ENCODE peak calls at places on chromosomes 5 and 9, in eight cellular contexts. L is PC-3, M is OCI-LY7, O is HCT116, G is MM.1S, Q is GM23248, D is neural progenitor cell, Z is GM23338. F is an unnamed sample.

GRCh38 chr9:113350338-113350672 is 964 bp downstream of the BSPRY start:
- DNase-seq in L (no peak), M (no peak), O (no peak), G (peak), Q (no peak), D (no peak), Z (no peak), F (no peak)

GRCh38 chr5:159805021-159805420 is 111.3 kb upstream of the ADRA1B start:
- DNase-seq in L (no peak), M (no peak), O (no peak), G (no peak), Q (peak), D (no peak), Z (no peak), F (no peak)

GRCh38 chr9:94150890-94151660 is 66.8 kb downstream of the PTPDC1 start:
- DNase-seq in L (no peak), M (no peak), O (no peak), G (no peak), Q (peak), D (no peak), Z (no peak), F (no peak)

GRCh38 chr9:85425153-85425611 is 316.6 kb downstream of the AGTPBP1 start:
- DNase-seq in L (peak), M (peak), O (peak), G (peak), Q (peak), D (peak), Z (peak), F (peak)

GRCh38 chr9:6563036-6563435 is 82.5 kb downstream of the GLDC start:
- DNase-seq in L (no peak), M (no peak), O (no peak), G (no peak), Q (no peak), D (no peak), Z (no peak), F (no peak)

GRCh38 chr5:150358261-150359095 is 981 bp downstream of the TCOF1 start:
- DNase-seq in L (peak), M (peak), O (peak), G (no peak), Q (peak), D (no peak), Z (peak), F (peak)

GRCh38 chr5:149017669-149018068 is 45.2 kb downstream of the SH3TC2 start:
- DNase-seq in L (no peak), M (no peak), O (no peak), G (no peak), Q (no peak), D (no peak), Z (no peak), F (no peak)

GRCh38 chr9:99868845-99869244 is 37.6 kb upstream of the STX17 start:
- DNase-seq in L (no peak), M (no peak), O (no peak), G (no peak), Q (peak), D (no peak), Z (no peak), F (no peak)

GRCh38 chr9:128222880-128223670 is 19.9 kb downstream of the DNM1 start:
- DNase-seq in L (no peak), M (no peak), O (no peak), G (no peak), Q (no peak), D (no peak), Z (no peak), F (no peak)

GRCh38 chr5:59275537-59276276 is 617.8 kb downstream of the PDE4D start:
- DNase-seq in L (no peak), M (no peak), O (no peak), G (no peak), Q (peak), D (peak), Z (peak), F (peak)

GRCh38 chr5:79774171-79774854 is 84.7 kb downstream of the CMYA5 start:
- DNase-seq in L (peak), M (peak), O (peak), G (no peak), Q (peak), D (peak), Z (peak), F (peak)

GRCh38 chr5:95935553-95936100 is 26.0 kb downstream of the ELL2 start:
- DNase-seq in L (no peak), M (no peak), O (no peak), G (no peak), Q (no peak), D (no peak), Z (no peak), F (no peak)

GRCh38 chr5:152105085-152105484 is 180.4 kb upstream of the GLRA1 start:
- DNase-seq in L (no peak), M (no peak), O (no peak), G (no peak), Q (no peak), D (no peak), Z (no peak), F (no peak)

GRCh38 chr5:159353661-159354252 is 23.5 kb upstream of the IL12B start:
- DNase-seq in L (no peak), M (no peak), O (no peak), G (no peak), Q (no peak), D (no peak), Z (no peak), F (no peak)

GRCh38 chr9:128143409-128144238 is 5.6 kb upstream of the LCN2 start:
- DNase-seq in L (peak), M (no peak), O (no peak), G (no peak), Q (peak), D (no peak), Z (no peak), F (no peak)

GRCh38 chr5:65050826-65051498 is 282.2 kb downstream of the CWC27 start:
- DNase-seq in L (no peak), M (no peak), O (no peak), G (no peak), Q (peak), D (no peak), Z (no peak), F (no peak)

GRCh38 chr9:122941560-122942234 is 877 bp downstream of the RABGAP1 start:
- DNase-seq in L (peak), M (no peak), O (no peak), G (peak), Q (peak), D (no peak), Z (peak), F (peak)

GRCh38 chr5:165448773-165449172 is 1943.4 kb downstream of the MAT2B start:
- DNase-seq in L (no peak), M (no peak), O (no peak), G (no peak), Q (no peak), D (no peak), Z (no peak), F (no peak)

GRCh38 chr9:99873943-99874584 is 32.4 kb upstream of the STX17 start:
- DNase-seq in L (no peak), M (no peak), O (no peak), G (no peak), Q (peak), D (no peak), Z (no peak), F (no peak)

GRCh38 chr9:91948423-91949292 is 1.4 kb downstream of the ROR2 start:
- DNase-seq in L (no peak), M (no peak), O (peak), G (peak), Q (peak), D (peak), Z (peak), F (peak)

GRCh38 chr9:100108572-100108971 is 9.5 kb downstream of the INVS start:
- DNase-seq in L (no peak), M (no peak), O (no peak), G (no peak), Q (peak), D (no peak), Z (no peak), F (no peak)

GRCh38 chr5:178247481-178248456 is 15.2 kb upstream of the PHYKPL start:
- DNase-seq in L (no peak), M (no peak), O (no peak), G (no peak), Q (no peak), D (no peak), Z (peak), F (no peak)

DNA sequence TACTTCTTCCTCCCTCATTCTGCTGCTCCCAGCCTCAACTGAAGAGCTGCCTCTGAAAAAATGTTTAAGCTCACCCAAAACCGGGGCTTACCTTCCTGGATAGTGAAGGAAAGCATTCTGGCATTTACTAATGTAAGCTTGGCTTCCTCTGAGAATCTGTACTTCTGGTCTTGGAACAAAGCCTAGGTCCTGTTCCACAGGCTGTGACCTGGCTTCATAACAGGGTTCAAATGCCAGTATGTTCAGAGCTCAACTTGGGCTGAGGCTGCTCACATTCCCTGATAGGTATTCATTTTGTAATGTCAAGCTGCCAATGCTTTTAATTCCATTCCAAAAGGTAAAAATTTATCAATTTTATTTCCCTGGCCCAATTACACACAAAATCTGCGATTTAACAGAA is 411.7 kb upstream of the KCNN2 start:
- DNase-seq in L (no peak), M (no peak), O (no peak), G (no peak), Q (no peak), D (no peak), Z (no peak), F (no peak)
- H3K4me2 ChIP-seq in L (no peak), M (no peak), O (no peak), G (no peak), Q (no peak), D (no peak), Z (no peak), F (no peak)

GRCh38 chr9:135076143-135076875 is 11.2 kb upstream of the OLFM1 start:
- DNase-seq in L (no peak), M (no peak), O (no peak), G (no peak), Q (no peak), D (peak), Z (no peak), F (no peak)

GRCh38 chr9:135073741-135074305 is 13.6 kb upstream of the OLFM1 start:
- DNase-seq in L (no peak), M (no peak), O (no peak), G (no peak), Q (no peak), D (no peak), Z (no peak), F (no peak)

GRCh38 chr9:135076876-135077430 is 10.5 kb upstream of the OLFM1 start:
- DNase-seq in L (no peak), M (no peak), O (no peak), G (no peak), Q (no peak), D (no peak), Z (no peak), F (no peak)

GRCh38 chr9:135074354-135075233 is 12.9 kb upstream of the OLFM1 start:
- DNase-seq in L (no peak), M (no peak), O (no peak), G (no peak), Q (no peak), D (no peak), Z (peak), F (no peak)

DNA sequence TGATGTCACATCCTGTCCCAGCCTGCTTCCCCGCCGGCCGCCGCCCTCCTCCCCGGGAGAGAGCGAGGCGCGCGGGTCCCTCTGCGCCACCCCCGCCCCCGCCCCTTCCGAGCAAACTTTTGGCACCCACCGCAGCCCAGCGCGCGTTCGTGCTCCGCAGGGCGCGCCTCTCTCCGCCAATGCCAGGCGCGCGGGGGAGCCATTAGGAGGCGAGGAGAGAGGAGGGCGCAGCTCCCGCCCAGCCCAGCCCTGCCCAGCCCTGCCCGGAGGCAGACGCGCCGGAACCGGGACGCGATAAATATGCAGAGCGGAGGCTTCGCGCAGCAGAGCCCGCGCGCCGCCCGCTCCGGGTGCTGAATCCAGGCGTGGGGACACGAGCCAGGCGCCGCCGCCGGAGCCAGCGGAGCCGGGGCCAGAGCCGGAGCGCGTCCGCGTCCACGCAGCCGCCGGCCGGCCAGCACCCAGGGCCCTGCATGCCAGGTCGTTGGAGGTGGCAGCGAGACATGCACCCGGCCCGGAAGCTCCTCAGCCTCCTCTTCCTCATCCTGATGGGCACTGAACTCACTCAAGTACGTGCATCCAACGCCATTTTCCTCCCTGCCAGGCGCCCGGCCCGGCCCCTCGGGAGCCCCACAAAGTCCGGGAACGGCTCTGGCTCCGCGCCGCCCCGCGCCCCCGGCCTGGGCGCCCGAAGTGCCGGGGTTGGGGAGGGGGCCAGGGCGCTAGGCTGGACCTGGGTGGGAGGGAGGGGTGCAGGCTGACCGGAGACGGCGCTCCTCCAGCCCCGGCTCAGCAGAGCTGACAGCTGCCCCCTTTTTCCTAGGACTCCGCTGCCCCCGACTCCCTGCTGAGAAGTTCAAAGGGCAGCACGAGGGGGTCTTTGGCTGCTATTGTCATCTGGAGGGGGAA is 12.0 kb upstream of the OLFM1 start:
- DNase-seq in L (no peak), M (no peak), O (no peak), G (no peak), Q (peak), D (peak), Z (peak), F (peak)
- H2AFZ ChIP-seq in L (no peak), M (no peak), O (no peak), G (no peak), Q (peak), D (peak), Z (peak), F (peak)

GRCh38 chr5:173640166-173640804 is 23.8 kb upstream of the BOD1 start:
- DNase-seq in L (no peak), M (no peak), O (no peak), G (no peak), Q (no peak), D (no peak), Z (no peak), F (no peak)

GRCh38 chr5:173638126-173638525 is 21.7 kb upstream of the BOD1 start:
- DNase-seq in L (no peak), M (no peak), O (no peak), G (no peak), Q (no peak), D (no peak), Z (no peak), F (no peak)

GRCh38 chr5:173637340-173637739 is 20.9 kb upstream of the BOD1 start:
- DNase-seq in L (no peak), M (no peak), O (no peak), G (no peak), Q (no peak), D (no peak), Z (no peak), F (no peak)

GRCh38 chr5:173641171-173641570 is 24.7 kb upstream of the BOD1 start:
- DNase-seq in L (no peak), M (no peak), O (no peak), G (no peak), Q (no peak), D (no peak), Z (no peak), F (no peak)

GRCh38 chr5:173638631-173639030 is 22.2 kb upstream of the BOD1 start:
- DNase-seq in L (no peak), M (no peak), O (no peak), G (no peak), Q (no peak), D (no peak), Z (no peak), F (no peak)
- TF ChIP-seq EZH2phosphoT487 in L (no peak), M (no peak), O (no peak), G (no peak), Q (no peak), D (no peak), Z (no peak), F (no peak)

DNA sequence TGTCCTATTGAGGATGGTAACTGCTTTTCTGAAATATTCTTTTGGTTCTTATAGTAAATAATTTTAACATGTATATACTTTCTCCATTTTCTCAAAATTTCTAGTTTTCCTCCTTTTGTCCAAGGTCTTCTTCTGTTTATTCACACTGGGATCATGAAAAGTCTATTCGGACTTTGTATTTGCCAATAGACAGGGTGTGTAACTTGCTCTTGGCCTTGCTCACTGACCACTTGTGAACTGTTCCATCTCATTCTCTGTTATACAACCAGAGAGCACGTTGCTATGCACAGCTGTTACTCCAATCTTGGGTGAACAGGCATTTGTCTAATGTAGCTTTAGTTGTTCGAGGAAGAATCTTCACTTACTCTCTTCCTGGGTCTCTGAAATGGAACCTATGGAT is 388.9 kb downstream of the SH3GL2 start:
- DNase-seq in L (no peak), M (no peak), O (no peak), G (no peak), Q (no peak), D (no peak), Z (no peak), F (no peak)
- H3K4me2 ChIP-seq in L (no peak), M (no peak), O (no peak), G (no peak), Q (no peak), D (no peak), Z (no peak), F (no peak)

DNA sequence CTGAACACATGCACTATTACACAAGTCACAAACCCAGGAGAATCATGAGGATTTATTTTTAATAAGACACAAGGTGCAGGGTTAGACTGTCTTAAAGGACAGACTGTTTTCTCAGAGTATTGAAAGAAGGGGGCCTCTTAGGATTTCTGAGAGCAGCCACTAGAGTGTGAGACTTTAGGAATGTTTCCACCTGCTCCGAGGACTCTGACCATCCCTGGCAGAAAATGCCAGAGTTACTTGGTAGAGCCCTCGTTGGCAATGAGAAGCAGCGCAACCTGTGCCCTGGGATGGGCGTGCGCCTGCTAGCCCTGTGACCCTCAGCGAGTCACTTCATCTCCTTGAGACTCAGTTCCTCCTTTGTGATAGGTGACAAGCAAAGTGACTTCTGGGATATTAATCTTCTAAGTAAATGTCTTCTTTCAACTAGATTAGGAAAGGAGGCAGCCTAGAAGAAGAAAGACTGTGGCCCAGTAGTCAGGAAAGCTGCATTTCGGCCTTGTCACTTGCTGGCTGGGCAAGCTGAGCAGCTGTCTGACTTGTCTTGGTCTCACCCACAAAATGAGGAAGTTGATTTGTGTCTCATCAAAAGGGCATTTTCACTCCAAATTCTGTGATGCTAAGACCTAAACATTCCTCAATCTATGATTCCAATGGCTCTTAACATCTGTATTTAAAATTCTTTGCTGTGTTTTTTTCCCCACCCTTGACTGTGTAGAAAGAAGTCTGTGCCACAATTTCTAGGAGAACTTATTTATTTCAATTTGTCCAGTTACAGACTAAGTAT is 60.5 kb downstream of the PTCD2 start:
- DNase-seq in L (no peak), M (peak), O (no peak), G (no peak), Q (peak), D (no peak), Z (no peak), F (no peak)
- H2AFZ ChIP-seq in L (no peak), M (no peak), O (no peak), G (no peak), Q (peak), D (no peak), Z (no peak), F (no peak)

GRCh38 chr9:134399435-134400056 is 73.3 kb downstream of the RXRA start:
- DNase-seq in L (peak), M (no peak), O (peak), G (peak), Q (peak), D (no peak), Z (peak), F (no peak)
- TF ChIP-seq EZH2phosphoT487 in L (no peak), M (no peak), O (no peak), G (no peak), Q (no peak), D (no peak), Z (no peak), F (no peak)

GRCh38 chr5:10582512-10582897 is 18.6 kb downstream of the ANKRD33B start:
- DNase-seq in L (no peak), M (no peak), O (no peak), G (no peak), Q (no peak), D (no peak), Z (no peak), F (no peak)

GRCh38 chr5:10586008-10586407 is 22.1 kb downstream of the ANKRD33B start:
- DNase-seq in L (no peak), M (no peak), O (no peak), G (no peak), Q (no peak), D (no peak), Z (no peak), F (no peak)

GRCh38 chr5:10583663-10584572 is 20.0 kb downstream of the ANKRD33B start:
- DNase-seq in L (no peak), M (peak), O (no peak), G (no peak), Q (no peak), D (no peak), Z (no peak), F (no peak)

GRCh38 chr5:10584714-10585113 is 20.8 kb downstream of the ANKRD33B start:
- DNase-seq in L (no peak), M (no peak), O (no peak), G (no peak), Q (no peak), D (no peak), Z (no peak), F (no peak)

GRCh38 chr5:10585120-10585915 is 21.4 kb downstream of the ANKRD33B start:
- DNase-seq in L (no peak), M (no peak), O (no peak), G (no peak), Q (no peak), D (no peak), Z (no peak), F (no peak)
- H3K4me2 ChIP-seq in L (no peak), M (peak), O (no peak), G (no peak), Q (no peak), D (no peak), Z (no peak), F (no peak)

GRCh38 chr5:108036484-108036883 is 345.4 kb downstream of the FBXL17 start:
- DNase-seq in L (no peak), M (no peak), O (no peak), G (no peak), Q (no peak), D (no peak), Z (no peak), F (no peak)
- H2AFZ ChIP-seq in L (no peak), M (no peak), O (no peak), G (no peak), Q (no peak), D (no peak), Z (no peak), F (no peak)

F was measured in hepatocyte.